ENCODE peak calls at places on chromosomes 1 and 21, in seven cellular contexts. R, D, Z, C, K, H and J are unnamed samples.

GRCh38 chr1:83583351-83584014 is 415.4 kb downstream of the TTLL7 start:
- DNase-seq in R (no peak), D (peak; percentile 52), Z (no peak), C (peak; percentile 23), K (no peak), H (no peak), J (peak; percentile 55)

GRCh38 chr1:222043444-222044292 is 301.8 kb upstream of the DUSP10 start:
- DNase-seq in R (no peak), D (no peak), Z (no peak), C (peak; percentile 26), K (peak; percentile 94), H (peak; percentile 97), J (no peak)

GRCh38 chr1:162036156-162036555 is 12.5 kb upstream of the OLFML2B start:
- DNase-seq in R (no peak), D (no peak), Z (no peak), C (no peak), K (no peak), H (peak; percentile 23), J (no peak)

GRCh38 chr1:58047265-58047858 is 499.2 kb downstream of the OMA1 start:
- DNase-seq in R (no peak), D (peak; percentile 66), Z (no peak), C (peak; percentile 14), K (peak; percentile 19), H (no peak), J (no peak)

GRCh38 chr1:197197430-197197997 is 51.0 kb upstream of the ASPM start:
- DNase-seq in R (no peak), D (no peak), Z (no peak), C (no peak), K (no peak), H (no peak), J (no peak)

GRCh38 chr1:66464802-66465201 is 69.2 kb upstream of the SGIP1 start:
- DNase-seq in R (no peak), D (no peak), Z (no peak), C (peak; percentile 80), K (peak; percentile 77), H (peak; percentile 99), J (no peak)

GRCh38 chr1:230112131-230112701 is 45.2 kb downstream of the GALNT2 start:
- DNase-seq in R (peak; percentile 49), D (no peak), Z (no peak), C (no peak), K (no peak), H (no peak), J (no peak)

GRCh38 chr1:84960371-84960770 is 36.5 kb downstream of the MCOLN2 start:
- DNase-seq in R (no peak), D (no peak), Z (no peak), C (peak; percentile 37), K (peak; percentile 95), H (peak; percentile 77), J (no peak)

GRCh38 chr1:118250232-118250631 is 65.2 kb upstream of the SPAG17 start:
- DNase-seq in R (no peak), D (no peak), Z (no peak), C (no peak), K (peak; percentile 8), H (no peak), J (no peak)

GRCh38 chr1:19768321-19769210 is 31.1 kb downstream of the TMCO4 start:
- DNase-seq in R (no peak), D (no peak), Z (no peak), C (no peak), K (no peak), H (peak; percentile 18), J (no peak)

GRCh38 chr1:74579425-74579824 is 67.0 kb upstream of the LRRC53 start:
- DNase-seq in R (no peak), D (no peak), Z (no peak), C (no peak), K (no peak), H (no peak), J (no peak)

GRCh38 chr1:209900734-209901133 is 37.3 kb upstream of the SYT14 start:
- DNase-seq in R (peak; percentile 23), D (no peak), Z (no peak), C (peak; percentile 90), K (peak; percentile 36), H (peak; percentile 95), J (no peak)

GRCh38 chr1:115764541-115764940 is 4.0 kb downstream of the CASQ2 start:
- DNase-seq in R (no peak), D (no peak), Z (no peak), C (peak; percentile 83), K (peak; percentile 62), H (peak; percentile 8), J (no peak)

GRCh38 chr1:164575356-164575755 is 16.4 kb downstream of the PBX1 start:
- DNase-seq in R (no peak), D (no peak), Z (no peak), C (no peak), K (no peak), H (no peak), J (no peak)

GRCh38 chr1:63638471-63638870 is 45.3 kb downstream of the PGM1 start:
- DNase-seq in R (no peak), D (no peak), Z (no peak), C (no peak), K (no peak), H (no peak), J (no peak)

GRCh38 chr1:190098756-190099155 is 378.9 kb downstream of the BRINP3 start:
- DNase-seq in R (no peak), D (no peak), Z (no peak), C (no peak), K (no peak), H (no peak), J (no peak)

GRCh38 chr1:180975551-180975950 is 47.1 kb downstream of the STX6 start:
- DNase-seq in R (no peak), D (no peak), Z (no peak), C (no peak), K (peak; percentile 10), H (no peak), J (no peak)

GRCh38 chr1:23367451-23367790 is 2.2 kb downstream of the ZNF436 start:
- DNase-seq in R (no peak), D (no peak), Z (no peak), C (no peak), K (no peak), H (peak; percentile 19), J (no peak)

GRCh38 chr1:204359474-204360255 is at the start of gene PLEKHA6:
- DNase-seq in R (no peak), D (no peak), Z (peak; percentile 65), C (no peak), K (peak; percentile 61), H (peak; percentile 33), J (no peak)
- TF ChIP-seq CTCF in R (no peak), D (no peak), Z (peak; percentile 42), C (peak; percentile 14), K (peak; percentile 50), H (peak; percentile 61), J (no peak)

GRCh38 chr1:64966158-64966963 is at the start of gene JAK1:
- DNase-seq in R (peak; percentile 84), D (peak; percentile 95), Z (peak; percentile 90), C (peak; percentile 80), K (peak; percentile 89), H (peak; percentile 73), J (peak; percentile 93)
- H3K4me1 ChIP-seq in R (peaks cover 13% of the 10 kb centered on the region), D (no peaks in the 10 kb centered on the region), Z (peaks cover 53% of the 10 kb centered on the region), C (peaks cover 13% of the 10 kb centered on the region), K (no peaks in the 10 kb centered on the region), H (peaks cover 2% of the 10 kb centered on the region), J (peaks cover 9% of the 10 kb centered on the region)

DNA sequence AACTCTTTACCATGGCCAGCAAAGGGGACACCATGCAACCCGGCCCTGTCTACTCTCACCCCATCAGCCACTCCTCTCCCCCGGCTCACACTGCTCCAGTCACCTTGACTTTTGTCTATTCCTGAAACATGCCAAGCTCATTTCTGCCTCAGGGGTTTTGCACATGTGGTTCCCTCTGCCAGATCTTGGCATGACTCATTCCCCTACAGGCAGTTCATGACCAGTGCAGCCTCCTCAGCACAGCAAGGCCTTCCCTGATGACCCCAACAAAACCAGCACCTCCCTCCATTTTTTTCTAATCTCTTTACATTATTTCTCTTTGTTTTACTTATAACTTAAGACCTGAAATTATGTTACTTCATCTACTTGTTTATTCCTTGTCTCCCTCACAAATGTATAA is 58.6 kb upstream of the GJB5 start:
- DNase-seq in R (no peak), D (no peak), Z (no peak), C (peak; percentile 60), K (no peak), H (peak; percentile 13), J (no peak)
- TF ChIP-seq CTCF in R (no peak), D (no peak), Z (no peak), C (no peak), K (no peak), H (no peak), J (no peak)

GRCh38 chr21:45474323-45474950 is 67.8 kb downstream of the SLC19A1 start:
- DNase-seq in R (no peak), D (no peak), Z (no peak), C (no peak), K (no peak), H (no peak), J (no peak)
- H3K4me1 ChIP-seq in R (no peaks in the 10 kb centered on the region), D (peaks cover 3% of the 10 kb centered on the region), Z (peaks cover 54% of the 10 kb centered on the region), C (peaks cover 15% of the 10 kb centered on the region), K (no peaks in the 10 kb centered on the region), H (peaks cover 18% of the 10 kb centered on the region), J (peaks cover 31% of the 10 kb centered on the region)

GRCh38 chr1:231844986-231845502 is 218.5 kb downstream of the DISC1 start:
- DNase-seq in R (no peak), D (no peak), Z (no peak), C (peak; percentile 80), K (no peak), H (peak; percentile 64), J (no peak)
- TF ChIP-seq CTCF in R (no peak), D (no peak), Z (no peak), C (peak; percentile 53), K (no peak), H (no peak), J (no peak)